ENCODE peak calls at places on chromosomes 12 and 14, in six cellular contexts. T, S, B, V, E and D are unnamed samples.

GRCh38 chr12:19139795-19140194 is 10.3 kb downstream of the PLEKHA5 start:
- DNase-seq in V (no peak), B (no peak), E (no peak), T (no peak), S (no peak), D (no peak)

GRCh38 chr12:84355561-84355960 is 557.0 kb downstream of the SLC6A15 start:
- DNase-seq in S (no peak), V (no peak), B (no peak), T (no peak), E (no peak), D (no peak)

GRCh38 chr12:109880938-109881337 is 597 bp upstream of the GLTP start:
- DNase-seq in E (no peak), B (no peak), T (no peak), V (no peak), S (no peak), D (no peak)

GRCh38 chr12:49823951-49824350 is 4.3 kb downstream of the NCKAP5L start:
- DNase-seq in S (no peak), T (no peak), V (no peak), E (no peak), B (no peak), D (no peak)

GRCh38 chr12:27751386-27752047 is 28.5 kb upstream of the KLHL42 start:
- DNase-seq in T (no peak), E (peak; percentile 77), V (no peak), S (no peak), B (no peak), D (peak; percentile 69)

GRCh38 chr12:30896461-30896860 is 30.1 kb upstream of the TSPAN11 start:
- DNase-seq in S (no peak), E (no peak), T (no peak), V (no peak), B (no peak), D (no peak)

GRCh38 chr12:86724716-86725115 is 468.5 kb upstream of the MGAT4C start:
- DNase-seq in V (no peak), B (no peak), E (no peak), T (no peak), S (no peak), D (no peak)

GRCh38 chr12:2447861-2448260 is 346.9 kb upstream of the FKBP4 start:
- DNase-seq in S (no peak), E (no peak), B (no peak), T (no peak), V (no peak), D (no peak)

GRCh38 chr12:105090361-105090760 is 6.1 kb upstream of the ALDH1L2 start:
- DNase-seq in T (no peak), S (peak; percentile 67), V (no peak), B (no peak), E (no peak), D (no peak)

GRCh38 chr14:93332032-93332852 is 594 bp downstream of the BTBD7 start:
- DNase-seq in B (peak; percentile 93), V (no peak), S (peak; percentile 83), E (no peak), T (no peak), D (no peak)

GRCh38 chr14:75459099-75459741 is 31.4 kb downstream of the JDP2 start:
- DNase-seq in B (peak; percentile 90), S (no peak), E (no peak), T (no peak), V (no peak), D (no peak)

GRCh38 chr12:25052191-25053020 is 103.5 kb upstream of the BCAT1 start:
- DNase-seq in T (no peak), V (no peak), E (no peak), S (peak; percentile 97), B (peak; percentile 78), D (no peak)

GRCh38 chr14:77299776-77300175 is 20.9 kb downstream of the POMT2 start:
- DNase-seq in V (no peak), B (no peak), S (no peak), E (no peak), T (no peak), D (no peak)

GRCh38 chr14:95597784-95598204 is 62.9 kb downstream of the GLRX5 start:
- DNase-seq in S (no peak), B (no peak), E (no peak), V (no peak), T (no peak), D (no peak)

GRCh38 chr12:55034218-55034617 is 14.4 kb downstream of the NEUROD4 start:
- DNase-seq in V (no peak), S (no peak), T (no peak), B (no peak), E (no peak), D (no peak)

GRCh38 chr14:101903111-101903561 is 61.2 kb upstream of the DYNC1H1 start:
- DNase-seq in B (peak; percentile 68), S (no peak), T (no peak), V (no peak), E (no peak), D (no peak)

GRCh38 chr14:68692216-68692615 is 100.7 kb downstream of the ZFP36L1 start:
- DNase-seq in T (no peak), S (no peak), B (no peak), V (no peak), E (no peak), D (no peak)

GRCh38 chr14:69312608-69313007 is 52.6 kb downstream of the GALNT16 start:
- DNase-seq in B (peak; percentile 42), S (no peak), V (no peak), T (no peak), E (no peak), D (peak; percentile 55)

GRCh38 chr14:23557946-23558345 is 1.9 kb downstream of the THTPA start:
- DNase-seq in B (no peak), E (no peak), S (no peak), V (no peak), T (no peak), D (no peak)

GRCh38 chr12:49264466-49264872 is 413 bp upstream of the TUBA1C start:
- DNase-seq in T (no peak), V (peak; percentile 58), S (peak; percentile 69), B (peak; percentile 91), E (no peak), D (no peak)

GRCh38 chr12:19323768-19324167 is 115.5 kb upstream of the AEBP2 start:
- DNase-seq in E (no peak), S (no peak), T (no peak), V (no peak), B (no peak), D (no peak)

GRCh38 chr14:50774542-50775267 is 56.3 kb downstream of the NIN start:
- DNase-seq in V (no peak), T (no peak), B (no peak), E (no peak), S (no peak), D (no peak)

GRCh38 chr12:117273091-117273490 is 82.8 kb upstream of the FBXO21 start:
- DNase-seq in S (no peak), E (no peak), V (no peak), T (no peak), B (no peak), D (no peak)

GRCh38 chr14:45786266-45786665 is 533.3 kb upstream of the MIS18BP1 start:
- DNase-seq in V (no peak), S (no peak), B (no peak), E (no peak), T (no peak), D (no peak)
- H3K9me3 ChIP-seq in V (peaks cover 7% of the 10 kb centered on the region), S (peaks cover 55% of the 10 kb centered on the region), B (peaks cover 25% of the 10 kb centered on the region), E (peaks cover 21% of the 10 kb centered on the region), T (peaks cover 50% of the 10 kb centered on the region), D (peaks cover 4% of the 10 kb centered on the region)

DNA sequence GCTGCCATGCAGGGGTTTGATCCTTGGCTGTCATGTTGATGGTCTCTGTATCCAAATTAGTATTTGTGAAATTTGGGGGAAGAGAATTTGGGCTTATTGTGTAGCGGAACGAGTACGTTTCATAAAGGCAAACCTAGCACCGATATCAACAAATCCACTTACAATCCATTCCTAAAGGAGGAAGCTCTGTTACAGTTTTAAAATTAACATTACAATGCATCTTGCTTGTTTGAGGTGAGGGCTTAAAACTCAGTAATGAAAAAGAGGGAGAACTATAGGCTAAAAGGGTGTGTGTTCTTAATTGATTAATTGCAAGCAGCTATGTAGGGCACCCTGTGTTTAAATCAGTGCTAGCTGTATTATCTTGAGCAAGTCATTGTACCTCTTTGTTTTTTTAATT is 13.7 kb downstream of the RASSF3 start:
- DNase-seq in B (no peak), T (no peak), S (no peak), V (no peak), E (no peak), D (no peak)
- H3K4me3 ChIP-seq in B (no peak overlapping the region), T (no peak overlapping the region), S (no peak overlapping the region), V (no peak overlapping the region), E (no peak overlapping the region), D (no peak overlapping the region)

GRCh38 chr14:27727371-27727770 is 1039.2 kb upstream of the FOXG1 start:
- DNase-seq in V (no peak), T (no peak), S (no peak), B (no peak), E (no peak), D (no peak)
- H3K9me3 ChIP-seq in V (no peaks in the 10 kb centered on the region), T (no peaks in the 10 kb centered on the region), S (peaks cover 73% of the 10 kb centered on the region), B (no peaks in the 10 kb centered on the region), E (peaks cover 15% of the 10 kb centered on the region), D (no peaks in the 10 kb centered on the region)

GRCh38 chr12:11824736-11825135 is 175.3 kb downstream of the ETV6 start:
- DNase-seq in T (no peak), V (no peak), B (no peak), E (no peak), S (no peak), D (no peak)
- H3K4me3 ChIP-seq in T (no peak overlapping the region), V (no peak overlapping the region), B (no peak overlapping the region), E (no peak overlapping the region), S (no peak overlapping the region), D (no peak overlapping the region)